ENCODE peak calls at places on chromosomes 5 and 9, in four cellular contexts. Y, M, Q and N are unnamed samples.

GRCh38 chr9:13358128-13358527 is 78.6 kb upstream of the MPDZ start:
- DNase-seq in M (no peak), Q (no peak), Y (no peak), N (peak; percentile 20)

GRCh38 chr5:172312286-172312685 is 28.7 kb upstream of the UBTD2 start:
- DNase-seq in Q (no peak), M (no peak), Y (no peak), N (no peak)

GRCh38 chr5:177296581-177296980 is 6.9 kb downstream of the RAB24 start:
- DNase-seq in Q (no peak), Y (no peak), M (no peak), N (no peak)

GRCh38 chr9:128921881-128922763 is 1.3 kb downstream of the PHYHD1 start:
- DNase-seq in M (peak; percentile 50), Y (peak; percentile 62), Q (no peak), N (peak; percentile 33)

GRCh38 chr5:95668728-95669127 is 14.1 kb downstream of the SPATA9 start:
- DNase-seq in Q (no peak), M (no peak), Y (no peak), N (no peak)

GRCh38 chr5:171155621-171156020 is 153.4 kb upstream of the TLX3 start:
- DNase-seq in Y (no peak), Q (no peak), M (no peak), N (no peak)

GRCh38 chr9:128339761-128340690 is at the start of gene SLC27A4:
- DNase-seq in M (peak; percentile 89), Q (peak; percentile 71), Y (peak; percentile 70), N (peak; percentile 94)

GRCh38 chr5:169706758-169707450 is 69.8 kb downstream of the DOCK2 start:
- DNase-seq in Q (no peak), Y (no peak), M (no peak), N (no peak)

GRCh38 chr5:133120156-133120750 is 68.4 kb downstream of the HSPA4 start:
- DNase-seq in Y (no peak), M (no peak), Q (no peak), N (no peak)

GRCh38 chr9:2179557-2179956 is 164.4 kb downstream of the SMARCA2 start:
- DNase-seq in Y (no peak), M (no peak), Q (no peak), N (no peak)

GRCh38 chr9:22893196-22893843 is 446.7 kb downstream of the DMRTA1 start:
- DNase-seq in Y (no peak), Q (no peak), M (no peak), N (no peak)

GRCh38 chr9:130122465-130122864 is 49.7 kb upstream of the NCS1 start:
- DNase-seq in Q (no peak), Y (no peak), M (no peak), N (no peak)

GRCh38 chr5:99033014-99033931 is 104.5 kb upstream of the CHD1 start:
- DNase-seq in Q (no peak), M (no peak), Y (no peak), N (peak; percentile 11)

GRCh38 chr9:136617746-136618577 is 44.8 kb upstream of the EGFL7 start:
- DNase-seq in M (no peak), Q (no peak), Y (no peak), N (no peak)

GRCh38 chr9:109730228-109730627 is 49.8 kb upstream of the PALM2AKAP2 start:
- DNase-seq in M (no peak), Y (no peak), Q (no peak), N (peak; percentile 92)

GRCh38 chr5:36198281-36198680 is 43.4 kb downstream of the NADK2 start:
- DNase-seq in Y (no peak), Q (no peak), M (no peak), N (no peak)

GRCh38 chr5:172699999-172700685 is 59.1 kb downstream of the NEURL1B start:
- DNase-seq in Y (no peak), Q (no peak), M (no peak), N (no peak)

GRCh38 chr5:55231029-55231475 is 2.4 kb downstream of the CCNO start:
- DNase-seq in Q (no peak), M (no peak), Y (no peak), N (no peak)

GRCh38 chr5:55231476-55232193 is 1.8 kb downstream of the CCNO start:
- DNase-seq in Y (no peak), M (no peak), Q (no peak), N (no peak)

GRCh38 chr5:55234171-55234700 is 828 bp upstream of the CCNO start:
- DNase-seq in M (no peak), Y (no peak), Q (peak; percentile 12), N (no peak)

GRCh38 chr5:55232194-55232984 is 1.0 kb downstream of the CCNO start:
- DNase-seq in Q (peak; percentile 29), Y (no peak), M (no peak), N (peak; percentile 68)

GRCh38 chr5:55232985-55233928 is at the start of gene CCNO:
- DNase-seq in M (peak; percentile 65), Y (peak; percentile 18), Q (peak; percentile 70), N (peak; percentile 97)
- TF ChIP-seq JUND in M (no peak), Y (no peak), Q (no peak), N (no peak)

GRCh38 chr9:1001838-1002237 is 25.4 kb downstream of the DMRT3 start:
- DNase-seq in M (no peak), Y (no peak), Q (no peak), N (no peak)
- TF ChIP-seq JUND in M (no peak), Y (no peak), Q (no peak), N (no peak)

GRCh38 chr5:1184163-1184470 is 17.3 kb upstream of the SLC6A19 start:
- DNase-seq in M (no peak), Y (no peak), Q (no peak), N (no peak)
- TF ChIP-seq JUND in M (no peak), Y (no peak), Q (no peak), N (no peak)

GRCh38 chr9:37761511-37761910 is 7.9 kb downstream of the TRMT10B start:
- DNase-seq in Y (no peak), M (no peak), Q (no peak), N (no peak)
- TF ChIP-seq JUND in Y (no peak), M (no peak), Q (no peak), N (no peak)

GRCh38 chr5:73445708-73446630 is 2.6 kb downstream of the FOXD1 start:
- DNase-seq in M (no peak), Y (no peak), Q (no peak), N (no peak)

GRCh38 chr5:73448451-73449136 is at the start of gene FOXD1:
- DNase-seq in M (no peak), Q (peak; percentile 92), Y (peak; percentile 32), N (peak; percentile 87)

GRCh38 chr5:73448072-73448432 is 525 bp downstream of the FOXD1 start:
- DNase-seq in Y (no peak), Q (no peak), M (no peak), N (no peak)

GRCh38 chr5:73446631-73447233 is 1.8 kb downstream of the FOXD1 start:
- DNase-seq in M (no peak), Y (no peak), Q (no peak), N (no peak)

GRCh38 chr5:73447234-73448071 is 1.1 kb downstream of the FOXD1 start:
- DNase-seq in Y (no peak), M (no peak), Q (no peak), N (no peak)
- TF ChIP-seq JUND in Y (no peak), M (no peak), Q (no peak), N (no peak)